ENCODE peak calls at places on chromosomes 4 and X, in eight cellular contexts. U, K, L, I, A, Y, X and T are unnamed samples.

GRCh38 chr4:127641524-127641923 is 8.8 kb downstream of the INTU start:
- DNase-seq in U (no peak), K (peak), L (no peak), I (no peak), A (peak), Y (no peak), X (no peak), T (no peak)

GRCh38 chrX:1306909-1307625 is 29.5 kb upstream of the IL3RA start:
- DNase-seq in U (no peak), K (no peak), L (no peak), I (no peak), A (no peak), Y (peak), X (no peak), T (no peak)

GRCh38 chr4:37737456-37737855 is 51.3 kb upstream of the RELL1 start:
- DNase-seq in U (no peak), K (peak), L (peak), I (peak), A (peak), Y (no peak), X (peak), T (no peak)

GRCh38 chr4:138851626-138852443 is 163.7 kb upstream of the NOCT start:
- DNase-seq in U (no peak), K (peak), L (peak), I (no peak), A (no peak), Y (peak), X (no peak), T (peak)

GRCh38 chrX:28625223-28625622 is 38.0 kb downstream of the IL1RAPL1 start:
- DNase-seq in U (no peak), K (no peak), L (no peak), I (no peak), A (no peak), Y (peak), X (no peak), T (peak)

GRCh38 chrX:65635371-65635770 is 32.1 kb upstream of the MSN start:
- DNase-seq in U (no peak), K (no peak), L (no peak), I (no peak), A (peak), Y (no peak), X (no peak), T (no peak)

GRCh38 chr4:178028481-178028880 is 586.2 kb upstream of the AGA start:
- DNase-seq in U (no peak), K (no peak), L (no peak), I (no peak), A (no peak), Y (no peak), X (no peak), T (no peak)

GRCh38 chrX:2928127-2928582 is 984 bp downstream of the ARSD start:
- DNase-seq in U (peak), K (peak), L (no peak), I (no peak), A (no peak), Y (peak), X (no peak), T (no peak)

GRCh38 chr4:107666134-107666533 is 53.9 kb downstream of the PAPSS1 start:
- DNase-seq in U (no peak), K (peak), L (no peak), I (peak), A (peak), Y (peak), X (peak), T (no peak)

GRCh38 chrX:110691446-110691845 is 104.2 kb downstream of the CHRDL1 start:
- DNase-seq in U (no peak), K (no peak), L (no peak), I (no peak), A (no peak), Y (no peak), X (no peak), T (no peak)

GRCh38 chr4:24229976-24230375 is 340.1 kb upstream of the PPARGC1A start:
- DNase-seq in U (no peak), K (peak), L (peak), I (no peak), A (peak), Y (no peak), X (peak), T (no peak)

GRCh38 chrX:153878969-153879653 is 6.9 kb downstream of the L1CAM start:
- DNase-seq in U (peak), K (no peak), L (no peak), I (no peak), A (no peak), Y (peak), X (no peak), T (peak)

GRCh38 chr4:161949941-161950725 is 213.7 kb downstream of the FSTL5 start:
- DNase-seq in U (no peak), K (peak), L (peak), I (no peak), A (peak), Y (no peak), X (peak), T (no peak)

GRCh38 chrX:20514358-20514757 is 247.6 kb upstream of the RPS6KA3 start:
- DNase-seq in U (no peak), K (peak), L (peak), I (no peak), A (peak), Y (no peak), X (peak), T (no peak)

GRCh38 chrX:21657318-21658151 is 595 bp downstream of the KLHL34 start:
- DNase-seq in U (no peak), K (no peak), L (no peak), I (no peak), A (no peak), Y (no peak), X (no peak), T (no peak)

GRCh38 chr4:8537041-8537461 is 43.1 kb upstream of the GPR78 start:
- DNase-seq in U (no peak), K (peak), L (peak), I (no peak), A (peak), Y (no peak), X (peak), T (no peak)

GRCh38 chr4:173370477-173371291 is at the start of gene SAP30:
- DNase-seq in U (peak), K (peak), L (peak), I (peak), A (peak), Y (peak), X (peak), T (peak)

GRCh38 chr4:36281384-36282106 is at the start of gene DTHD1:
- DNase-seq in U (no peak), K (no peak), L (peak), I (no peak), A (no peak), Y (no peak), X (no peak), T (no peak)

GRCh38 chr4:145935253-145936141 is 3.1 kb downstream of the ZNF827 start:
- DNase-seq in U (peak), K (no peak), L (no peak), I (no peak), A (no peak), Y (peak), X (no peak), T (peak)

GRCh38 chrX:24498975-24499374 is 33.9 kb downstream of the PDK3 start:
- DNase-seq in U (no peak), K (peak), L (peak), I (no peak), A (peak), Y (no peak), X (no peak), T (no peak)

GRCh38 chr4:57090099-57090498 is 20.1 kb downstream of the IGFBP7 start:
- DNase-seq in U (no peak), K (no peak), L (no peak), I (no peak), A (no peak), Y (no peak), X (no peak), T (no peak)

GRCh38 chr4:168765726-168766125 is 244.3 kb downstream of the CBR4 start:
- DNase-seq in U (no peak), K (peak), L (peak), I (peak), A (peak), Y (no peak), X (no peak), T (no peak)

GRCh38 chr4:36399762-36400353 is 118.4 kb downstream of the DTHD1 start:
- DNase-seq in U (peak), K (no peak), L (peak), I (no peak), A (no peak), Y (peak), X (no peak), T (peak)

GRCh38 chrX:103782640-103783039 is 6.0 kb downstream of the PLP1 start:
- DNase-seq in U (peak), K (no peak), L (no peak), I (no peak), A (no peak), Y (peak), X (no peak), T (no peak)

GRCh38 chrX:152873361-152873760 is 24.5 kb upstream of the ZNF185 start:
- DNase-seq in U (no peak), K (no peak), L (no peak), I (no peak), A (no peak), Y (no peak), X (no peak), T (no peak)

GRCh38 chrX:110287605-110288004 is 30.3 kb downstream of the AMMECR1 start:
- DNase-seq in U (no peak), K (peak), L (no peak), I (no peak), A (peak), Y (no peak), X (no peak), T (no peak)

GRCh38 chr4:181650033-181650825 is 593.0 kb upstream of the TENM3 start:
- DNase-seq in U (no peak), K (no peak), L (no peak), I (no peak), A (peak), Y (no peak), X (no peak), T (no peak)

GRCh38 chrX:78378476-78379115 is 51.2 kb upstream of the CYSLTR1 start:
- DNase-seq in U (no peak), K (no peak), L (no peak), I (no peak), A (no peak), Y (no peak), X (no peak), T (no peak)

GRCh38 chrX:139506318-139506717 is 24.2 kb upstream of the F9 start:
- DNase-seq in U (no peak), K (no peak), L (no peak), I (no peak), A (no peak), Y (no peak), X (no peak), T (no peak)

GRCh38 chrX:150587585-150588503 is 19.4 kb downstream of the MTM1 start:
- DNase-seq in U (peak), K (no peak), L (no peak), I (no peak), A (peak), Y (no peak), X (no peak), T (peak)